ENCODE peak calls at places on chromosomes 7 and 10, in four cellular contexts. G is WTC11, V is NCI-H524 treated with DMSO at 0.1 percent for 48 hours, I is HEK293T. U is an unnamed sample.

GRCh38 chr10:77328272-77328816 is 309.3 kb downstream of the KCNMA1 start:
- DNase-seq in V (no peak), I (peak; percentile 32), G (peak; percentile 62), U (no peak)

GRCh38 chr7:2688409-2689342 is 674 bp downstream of the AMZ1 start:
- DNase-seq in V (no peak), G (peak; percentile 53), I (no peak), U (no peak)

GRCh38 chr10:10872035-10872673 is 145.5 kb upstream of the CELF2 start:
- DNase-seq in G (no peak), I (no peak), V (no peak), U (no peak)

GRCh38 chr10:44282606-44283300 is 102.1 kb downstream of the CXCL12 start:
- DNase-seq in V (no peak), G (no peak), I (no peak), U (no peak)

GRCh38 chr10:127694580-127695193 is 42.3 kb upstream of the FOXI2 start:
- DNase-seq in V (no peak), G (peak; percentile 93), I (peak; percentile 82), U (no peak)

GRCh38 chr10:10824611-10825148 is 193.0 kb upstream of the CELF2 start:
- DNase-seq in I (no peak), V (no peak), G (no peak), U (no peak)

GRCh38 chr7:95213809-95214492 is 110.4 kb downstream of the PON1 start:
- DNase-seq in V (no peak), I (no peak), G (no peak), U (no peak)

GRCh38 chr7:26865094-26865388 is 651 bp upstream of the SKAP2 start:
- DNase-seq in I (peak; percentile 57), V (no peak), G (peak; percentile 67), U (peak; percentile 87)

GRCh38 chr10:21069278-21069677 is 172.2 kb upstream of the NEBL start:
- DNase-seq in I (no peak), G (no peak), V (peak; percentile 2), U (no peak)

GRCh38 chr10:130137659-130138478 is 1.7 kb downstream of the GLRX3 start:
- DNase-seq in V (no peak), I (no peak), G (no peak), U (no peak)

GRCh38 chr10:132971448-132972148 is 29.2 kb upstream of the CFAP46 start:
- DNase-seq in I (no peak), G (peak; percentile 25), V (no peak), U (no peak)

GRCh38 chr7:114919587-114919986 is 2.3 kb upstream of the MDFIC start:
- DNase-seq in I (no peak), G (no peak), V (no peak), U (no peak)

GRCh38 chr10:73467210-73467609 is 28.6 kb downstream of the PPP3CB start:
- DNase-seq in G (no peak), V (no peak), I (no peak), U (no peak)

GRCh38 chr7:121456015-121456414 is 59.9 kb upstream of the FAM3C start:
- DNase-seq in I (no peak), V (no peak), G (no peak), U (no peak)

GRCh38 chr10:100645111-100645510 is 100.3 kb upstream of the PAX2 start:
- DNase-seq in G (no peak), I (no peak), V (no peak), U (no peak)

GRCh38 chr7:2115739-2116065 is 117.0 kb downstream of the MAD1L1 start:
- DNase-seq in G (no peak), I (no peak), V (no peak), U (no peak)